ENCODE peak calls at places on chromosomes 7 and 10, in four cellular contexts. I, Q, A and J are unnamed samples.
A peak's percentile ranks its signal among the peaks of the same experiment; 100 is the strongest.

GRCh38 chr10:45183174-45183573 is 132.2 kb downstream of the OR13A1 start:
- DNase-seq in Q (no peak), A (no peak), I (no peak), J (no peak)

GRCh38 chr7:76244781-76245391 is 43.2 kb downstream of the SRRM3 start:
- DNase-seq in A (no peak), I (no peak), Q (peak; percentile 54), J (no peak)

GRCh38 chr7:25391295-25391861 is 163.1 kb upstream of the NPVF start:
- DNase-seq in I (no peak), A (peak; percentile 23), Q (peak; percentile 1), J (no peak)

GRCh38 chr7:155861480-155861868 is 49.2 kb upstream of the SHH start:
- DNase-seq in Q (no peak), I (no peak), A (no peak), J (no peak)

GRCh38 chr7:116242177-116242576 is 31.8 kb downstream of the TES start:
- DNase-seq in A (no peak), Q (no peak), I (no peak), J (no peak)

GRCh38 chr7:151883872-151884271 is 7.0 kb upstream of the PRKAG2 start:
- DNase-seq in A (no peak), Q (no peak), I (no peak), J (no peak)

GRCh38 chr7:107605223-107605815 is 25.3 kb downstream of the BCAP29 start:
- DNase-seq in Q (no peak), I (no peak), A (no peak), J (no peak)

GRCh38 chr10:71964669-71965515 is 697 bp downstream of the CHST3 start:
- DNase-seq in A (no peak), Q (no peak), I (no peak), J (peak; percentile 67)

GRCh38 chr7:38318803-38319416 is 45.5 kb upstream of the TARP start:
- DNase-seq in A (no peak), Q (peak; percentile 23), I (no peak), J (peak; percentile 94)

GRCh38 chr10:11724938-11725776 is 17.0 kb upstream of the ECHDC3 start:
- DNase-seq in A (peak; percentile 27), I (peak; percentile 60), Q (peak; percentile 80), J (peak; percentile 60)

GRCh38 chr7:4189151-4189570 is 492.9 kb upstream of the FOXK1 start:
- DNase-seq in Q (no peak), I (no peak), A (no peak), J (no peak)

GRCh38 chr7:112556633-112557032 is 75.8 kb downstream of the LSMEM1 start:
- DNase-seq in Q (no peak), A (no peak), I (peak; percentile 20), J (no peak)

GRCh38 chr10:125066704-125067447 is 93.5 kb downstream of the CTBP2 start:
- DNase-seq in I (no peak), Q (no peak), A (no peak), J (no peak)

GRCh38 chr10:93461807-93462178 is 20.3 kb downstream of the MYOF start:
- DNase-seq in A (no peak), Q (no peak), I (no peak), J (no peak)

GRCh38 chr7:85529831-85530230 is 343.0 kb upstream of the SEMA3D start:
- DNase-seq in I (no peak), A (no peak), Q (no peak), J (no peak)
- TF ChIP-seq JUNB in I (no peak), A (no peak), Q (no peak), J (no peak)

GRCh38 chr7:35261041-35261440 is 7.1 kb upstream of the TBX20 start:
- DNase-seq in Q (no peak), I (no peak), A (no peak), J (peak; percentile 71)
- TF ChIP-seq EZH2 in Q (no peak), I (no peak), A (no peak), J (peak; percentile 64)

GRCh38 chr10:34275626-34276025 is 539.5 kb downstream of the PARD3 start:
- DNase-seq in A (no peak), I (no peak), Q (no peak), J (no peak)

GRCh38 chr10:34281661-34282060 is 533.4 kb downstream of the PARD3 start:
- DNase-seq in A (no peak), Q (no peak), I (no peak), J (no peak)

GRCh38 chr10:34282186-34282585 is 532.9 kb downstream of the PARD3 start:
- DNase-seq in Q (no peak), A (no peak), I (no peak), J (no peak)

GRCh38 chr10:34286136-34286739 is 528.9 kb downstream of the PARD3 start:
- DNase-seq in I (no peak), Q (no peak), A (no peak), J (no peak)

DNA sequence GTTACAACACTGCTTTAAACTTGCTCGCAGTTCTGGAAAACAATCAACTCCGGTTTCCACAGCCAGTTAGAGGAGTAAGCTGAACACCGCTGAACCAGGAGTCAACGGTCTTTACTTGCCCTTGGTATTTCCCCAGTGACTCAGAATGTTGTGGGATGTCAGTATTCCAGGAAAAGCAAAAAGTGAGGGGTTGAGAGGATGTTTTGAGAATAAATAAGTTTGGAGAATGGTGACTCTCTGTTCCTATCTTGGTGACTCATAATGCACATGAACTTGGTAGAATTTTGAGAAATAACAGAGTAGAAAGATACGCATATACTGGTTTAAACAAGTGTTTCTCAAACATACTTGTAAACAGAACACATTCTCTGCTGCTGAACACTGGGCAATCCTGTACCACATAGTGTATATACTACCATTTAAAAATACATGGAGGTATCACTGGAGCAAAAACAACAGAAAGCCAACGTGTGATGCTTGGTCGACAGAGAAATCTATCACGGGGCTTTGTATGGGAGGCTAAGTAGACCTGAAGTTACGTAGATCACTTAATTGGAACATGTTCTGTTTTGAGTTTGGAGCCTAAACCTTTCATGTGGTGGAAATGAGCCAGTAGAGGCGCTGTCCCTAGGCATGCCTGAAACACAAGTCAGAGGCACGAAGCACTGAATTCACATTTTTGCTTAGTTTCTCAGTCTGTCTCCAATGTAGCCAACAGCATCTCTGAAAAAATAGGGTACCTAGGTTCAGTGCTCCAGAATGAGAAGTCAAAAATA is 534.3 kb downstream of the PARD3 start:
- DNase-seq in A (no peak), I (no peak), Q (peak; percentile 29), J (peak; percentile 50)
- TF ChIP-seq CTCF in A (peak; percentile 38), I (peak; percentile 36), Q (no peak), J (peak; percentile 58)

DNA sequence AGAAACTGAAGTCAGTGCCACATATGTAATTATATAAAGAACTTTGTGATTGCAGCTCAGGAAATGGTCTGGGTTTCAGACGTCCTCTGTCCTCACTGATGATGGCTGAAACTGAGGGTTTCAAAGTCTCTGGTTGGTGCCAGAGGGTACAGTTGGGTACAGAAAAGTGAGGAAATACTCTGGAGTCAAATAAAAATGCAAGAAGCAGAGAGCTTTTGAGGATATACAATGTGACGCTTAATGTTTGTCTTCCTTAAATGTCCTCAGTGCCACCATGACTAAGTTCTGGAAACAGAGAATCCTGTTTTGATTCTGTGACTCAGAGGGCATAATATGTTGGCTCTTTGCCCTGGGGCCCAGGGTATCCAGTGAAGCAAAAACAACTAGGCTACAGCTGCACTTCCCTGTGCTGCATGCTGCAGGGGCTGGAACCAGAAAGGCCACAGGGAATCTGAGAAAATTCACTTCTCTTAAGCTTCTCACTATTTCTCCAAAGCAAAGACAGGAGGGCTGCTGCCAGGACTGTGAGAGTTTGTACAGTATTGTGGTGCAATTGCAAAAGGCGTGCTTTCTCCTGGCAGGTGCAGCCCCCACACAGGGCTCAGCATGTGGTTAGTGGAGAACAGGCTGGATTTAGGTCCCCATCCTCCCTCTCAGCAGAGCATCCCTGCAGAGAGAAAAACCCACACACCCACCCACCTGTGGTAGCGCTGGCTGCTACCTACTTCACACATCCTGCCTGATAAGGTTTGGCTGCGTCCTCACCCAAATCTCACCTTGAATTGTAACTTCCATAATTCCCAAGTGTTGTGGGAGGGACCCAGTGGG is 169.5 kb upstream of the SVIL start:
- DNase-seq in A (no peak), Q (peak; percentile 48), I (no peak), J (no peak)
- TF ChIP-seq JUNB in A (no peak), Q (no peak), I (no peak), J (no peak)

GRCh38 chr7:23247602-23248335 is 1.2 kb downstream of the GPNMB start:
- DNase-seq in I (no peak), Q (no peak), A (no peak), J (peak; percentile 65)
- TF ChIP-seq EZH2 in I (no peak), Q (no peak), A (no peak), J (peak; percentile 29)

GRCh38 chr10:102631525-102632393 is 12.5 kb upstream of the TRIM8 start:
- DNase-seq in Q (no peak), I (no peak), A (no peak), J (no peak)

GRCh38 chr10:102630663-102631062 is 13.6 kb upstream of the TRIM8 start:
- DNase-seq in A (no peak), I (no peak), Q (no peak), J (no peak)

GRCh38 chr10:102633282-102633681 is 11.0 kb upstream of the TRIM8 start:
- DNase-seq in Q (no peak), A (no peak), I (no peak), J (no peak)

GRCh38 chr10:102633848-102634247 is 10.4 kb upstream of the TRIM8 start:
- DNase-seq in Q (no peak), A (no peak), I (no peak), J (no peak)

GRCh38 chr10:102632394-102633062 is 11.8 kb upstream of the TRIM8 start:
- DNase-seq in I (no peak), Q (no peak), A (no peak), J (no peak)
- TF ChIP-seq CTCF in I (no peak), Q (no peak), A (no peak), J (no peak)

GRCh38 chr7:134750083-134751062 is 29.1 kb upstream of the CALD1 start:
- DNase-seq in A (peak; percentile 86), Q (peak; percentile 27), I (no peak), J (peak; percentile 90)
- TF ChIP-seq JUNB in A (no peak), Q (no peak), I (no peak), J (no peak)

DNA sequence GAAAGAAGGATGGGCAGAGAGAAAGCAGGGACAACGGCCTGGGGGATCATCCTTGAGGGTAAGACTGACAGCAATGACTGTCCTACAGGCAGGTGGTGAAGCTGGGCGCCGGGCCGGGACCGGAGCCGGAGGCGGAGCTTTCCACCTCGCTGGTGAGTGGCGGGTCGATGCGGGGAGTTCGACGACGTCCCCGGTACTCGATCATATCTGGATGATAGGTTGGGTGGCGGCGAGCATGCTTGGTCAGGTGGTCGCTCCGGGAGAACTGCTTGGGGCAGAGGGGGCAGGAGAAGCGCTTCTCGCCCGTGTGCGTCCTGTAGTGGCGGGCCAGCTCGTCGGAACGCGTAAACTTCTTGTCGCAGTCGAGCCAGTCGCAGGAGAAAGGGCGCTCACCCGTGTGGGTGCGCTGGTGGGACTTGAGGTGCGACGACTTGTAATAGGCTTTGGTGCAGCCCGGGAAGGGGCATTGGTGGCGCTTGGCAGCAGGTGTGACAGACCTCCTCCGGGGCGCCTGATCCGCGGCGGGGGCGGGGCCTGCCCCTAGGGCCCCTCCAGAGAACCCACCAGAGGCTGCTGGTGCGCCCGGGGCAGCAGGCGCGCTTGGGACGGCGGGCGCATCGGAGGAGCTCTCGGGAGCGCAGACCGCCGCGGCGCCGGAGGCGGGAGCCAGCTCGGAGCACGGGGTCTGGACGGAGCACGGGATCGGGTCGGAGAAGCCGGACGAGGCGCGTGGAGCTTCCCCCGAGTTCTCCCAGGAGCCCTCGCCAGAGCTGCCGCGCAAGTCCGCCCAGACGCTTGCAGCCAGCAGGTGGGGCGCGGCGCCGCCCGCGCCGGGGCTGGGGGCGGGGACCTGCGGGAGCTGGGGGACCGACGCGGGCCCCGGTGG is 784 bp downstream of the KLF14 start:
- DNase-seq in I (no peak), A (peak; percentile 83), Q (no peak), J (peak; percentile 68)
- TF ChIP-seq EZH2 in I (no peak), A (no peak), Q (no peak), J (peak; percentile 61)